ENCODE peak calls at places on chromosome 3, in six cellular contexts. One of them, this sample, is unnamed.

GRCh38 chr3:152518346-152518745 is 249.6 kb downstream of the MBNL1 start:
- DNase-seq in AG09319: no peak
- DNase-seq in activated B cell treated with CpG ODN at 0.5 μM for 24 hours: no peak
- DNase-seq in GM12865: peak
- DNase-seq in RWPE1: no peak
- DNase-seq in dorsolateral prefrontal cortex: no peak
- DNase-seq in this sample: no peak

GRCh38 chr3:137792633-137793271 is 28.6 kb downstream of the SOX14 start:
- DNase-seq in AG09319: no peak
- DNase-seq in activated B cell treated with CpG ODN at 0.5 μM for 24 hours: no peak
- DNase-seq in GM12865: peak
- DNase-seq in RWPE1: peak
- DNase-seq in dorsolateral prefrontal cortex: no peak
- DNase-seq in this sample: no peak

GRCh38 chr3:140898340-140899180 is 43.1 kb upstream of the SLC25A36 start:
- DNase-seq in AG09319: peak
- DNase-seq in activated B cell treated with CpG ODN at 0.5 μM for 24 hours: no peak
- DNase-seq in GM12865: peak
- DNase-seq in RWPE1: peak
- DNase-seq in dorsolateral prefrontal cortex: no peak
- DNase-seq in this sample: no peak

GRCh38 chr3:2921903-2922302 is 188.3 kb downstream of the IL5RA start:
- DNase-seq in AG09319: no peak
- DNase-seq in activated B cell treated with CpG ODN at 0.5 μM for 24 hours: no peak
- DNase-seq in GM12865: peak
- DNase-seq in RWPE1: no peak
- DNase-seq in dorsolateral prefrontal cortex: no peak
- DNase-seq in this sample: no peak

GRCh38 chr3:49244589-49245205 is 32.3 kb downstream of the C3orf62 start:
- DNase-seq in AG09319: no peak
- DNase-seq in activated B cell treated with CpG ODN at 0.5 μM for 24 hours: no peak
- DNase-seq in GM12865: peak
- DNase-seq in RWPE1: peak
- DNase-seq in dorsolateral prefrontal cortex: no peak
- DNase-seq in this sample: peak

GRCh38 chr3:54756330-54756731 is 171.5 kb downstream of the LRTM1 start:
- DNase-seq in AG09319: peak
- DNase-seq in activated B cell treated with CpG ODN at 0.5 μM for 24 hours: no peak
- DNase-seq in GM12865: no peak
- DNase-seq in RWPE1: no peak
- DNase-seq in dorsolateral prefrontal cortex: no peak
- DNase-seq in this sample: no peak

GRCh38 chr3:70000028-70000410 is 486 bp downstream of the SAMMSON start:
- DNase-seq in AG09319: no peak
- DNase-seq in activated B cell treated with CpG ODN at 0.5 μM for 24 hours: no peak
- DNase-seq in GM12865: no peak
- DNase-seq in RWPE1: no peak
- DNase-seq in dorsolateral prefrontal cortex: no peak
- DNase-seq in this sample: no peak

GRCh38 chr3:71599416-71599815 is 15.9 kb upstream of the FOXP1 start:
- DNase-seq in AG09319: no peak
- DNase-seq in activated B cell treated with CpG ODN at 0.5 μM for 24 hours: no peak
- DNase-seq in GM12865: no peak
- DNase-seq in RWPE1: no peak
- DNase-seq in dorsolateral prefrontal cortex: no peak
- DNase-seq in this sample: no peak

GRCh38 chr3:29430558-29430971 is 149.7 kb downstream of the RBMS3 start:
- DNase-seq in AG09319: peak
- DNase-seq in activated B cell treated with CpG ODN at 0.5 μM for 24 hours: no peak
- DNase-seq in GM12865: no peak
- DNase-seq in RWPE1: no peak
- DNase-seq in dorsolateral prefrontal cortex: no peak
- DNase-seq in this sample: no peak

GRCh38 chr3:126124148-126124868 is 40.4 kb upstream of the SLC41A3 start:
- DNase-seq in AG09319: no peak
- DNase-seq in activated B cell treated with CpG ODN at 0.5 μM for 24 hours: peak
- DNase-seq in GM12865: no peak
- DNase-seq in RWPE1: no peak
- DNase-seq in dorsolateral prefrontal cortex: peak
- DNase-seq in this sample: peak

GRCh38 chr3:185739264-185739701 is 85.6 kb downstream of the IGF2BP2 start:
- DNase-seq in AG09319: no peak
- DNase-seq in activated B cell treated with CpG ODN at 0.5 μM for 24 hours: no peak
- DNase-seq in GM12865: no peak
- DNase-seq in RWPE1: no peak
- DNase-seq in dorsolateral prefrontal cortex: no peak
- DNase-seq in this sample: no peak

GRCh38 chr3:100525753-100526612 is 33.6 kb downstream of the TMEM45A start:
- DNase-seq in AG09319: no peak
- DNase-seq in activated B cell treated with CpG ODN at 0.5 μM for 24 hours: no peak
- DNase-seq in GM12865: no peak
- DNase-seq in RWPE1: peak
- DNase-seq in dorsolateral prefrontal cortex: no peak
- DNase-seq in this sample: no peak

GRCh38 chr3:153166206-153166605 is 4.2 kb downstream of the RAP2B start:
- DNase-seq in AG09319: no peak
- DNase-seq in activated B cell treated with CpG ODN at 0.5 μM for 24 hours: no peak
- DNase-seq in GM12865: no peak
- DNase-seq in RWPE1: no peak
- DNase-seq in dorsolateral prefrontal cortex: no peak
- DNase-seq in this sample: no peak

GRCh38 chr3:156728267-156728985 is 54.0 kb downstream of the TIPARP start:
- DNase-seq in AG09319: no peak
- DNase-seq in activated B cell treated with CpG ODN at 0.5 μM for 24 hours: no peak
- DNase-seq in GM12865: no peak
- DNase-seq in RWPE1: no peak
- DNase-seq in dorsolateral prefrontal cortex: no peak
- DNase-seq in this sample: no peak

GRCh38 chr3:131591394-131591990 is 88.7 kb upstream of the MRPL3 start:
- DNase-seq in AG09319: no peak
- DNase-seq in activated B cell treated with CpG ODN at 0.5 μM for 24 hours: no peak
- DNase-seq in GM12865: no peak
- DNase-seq in RWPE1: no peak
- DNase-seq in dorsolateral prefrontal cortex: no peak
- DNase-seq in this sample: no peak

GRCh38 chr3:64408770-64409169 is 183.5 kb upstream of the PRICKLE2 start:
- DNase-seq in AG09319: no peak
- DNase-seq in activated B cell treated with CpG ODN at 0.5 μM for 24 hours: no peak
- DNase-seq in GM12865: no peak
- DNase-seq in RWPE1: peak
- DNase-seq in dorsolateral prefrontal cortex: no peak
- DNase-seq in this sample: no peak

GRCh38 chr3:37803726-37804469 is 57.8 kb upstream of the CTDSPL start:
- DNase-seq in AG09319: no peak
- DNase-seq in activated B cell treated with CpG ODN at 0.5 μM for 24 hours: no peak
- DNase-seq in GM12865: no peak
- DNase-seq in RWPE1: no peak
- DNase-seq in dorsolateral prefrontal cortex: no peak
- DNase-seq in this sample: no peak
- TF ChIP-seq CTCF in AG09319: no peak
- TF ChIP-seq CTCF in activated B cell treated with CpG ODN at 0.5 μM for 24 hours: no peak
- TF ChIP-seq CTCF in GM12865: no peak
- TF ChIP-seq CTCF in RWPE1: no peak
- TF ChIP-seq CTCF in dorsolateral prefrontal cortex: no peak
- TF ChIP-seq CTCF in this sample: no peak

GRCh38 chr3:122947621-122948202 is 79.9 kb downstream of the SEMA5B start:
- DNase-seq in AG09319: no peak
- DNase-seq in activated B cell treated with CpG ODN at 0.5 μM for 24 hours: no peak
- DNase-seq in GM12865: no peak
- DNase-seq in RWPE1: no peak
- DNase-seq in dorsolateral prefrontal cortex: no peak
- DNase-seq in this sample: no peak

GRCh38 chr3:122948398-122948797 is 79.2 kb downstream of the SEMA5B start:
- DNase-seq in AG09319: no peak
- DNase-seq in activated B cell treated with CpG ODN at 0.5 μM for 24 hours: no peak
- DNase-seq in GM12865: no peak
- DNase-seq in RWPE1: no peak
- DNase-seq in dorsolateral prefrontal cortex: no peak
- DNase-seq in this sample: no peak

GRCh38 chr3:122955916-122956684 is 71.5 kb downstream of the SEMA5B start:
- DNase-seq in AG09319: no peak
- DNase-seq in activated B cell treated with CpG ODN at 0.5 μM for 24 hours: no peak
- DNase-seq in GM12865: no peak
- DNase-seq in RWPE1: no peak
- DNase-seq in dorsolateral prefrontal cortex: no peak
- DNase-seq in this sample: no peak

GRCh38 chr3:122956685-122957455 is 70.7 kb downstream of the SEMA5B start:
- DNase-seq in AG09319: no peak
- DNase-seq in activated B cell treated with CpG ODN at 0.5 μM for 24 hours: no peak
- DNase-seq in GM12865: no peak
- DNase-seq in RWPE1: no peak
- DNase-seq in dorsolateral prefrontal cortex: no peak
- DNase-seq in this sample: no peak

GRCh38 chr3:122952509-122952908 is 75.1 kb downstream of the SEMA5B start:
- DNase-seq in AG09319: no peak
- DNase-seq in activated B cell treated with CpG ODN at 0.5 μM for 24 hours: no peak
- DNase-seq in GM12865: peak
- DNase-seq in RWPE1: peak
- DNase-seq in dorsolateral prefrontal cortex: no peak
- DNase-seq in this sample: peak
- TF ChIP-seq CTCF in AG09319: no peak
- TF ChIP-seq CTCF in activated B cell treated with CpG ODN at 0.5 μM for 24 hours: no peak
- TF ChIP-seq CTCF in GM12865: no peak
- TF ChIP-seq CTCF in RWPE1: no peak
- TF ChIP-seq CTCF in dorsolateral prefrontal cortex: no peak
- TF ChIP-seq CTCF in this sample: no peak

GRCh38 chr3:13657660-13658435 is 108.9 kb downstream of the FBLN2 start:
- DNase-seq in AG09319: no peak
- DNase-seq in activated B cell treated with CpG ODN at 0.5 μM for 24 hours: peak
- DNase-seq in GM12865: peak
- DNase-seq in RWPE1: peak
- DNase-seq in dorsolateral prefrontal cortex: no peak
- DNase-seq in this sample: no peak

GRCh38 chr3:13656584-13657301 is 107.8 kb downstream of the FBLN2 start:
- DNase-seq in AG09319: no peak
- DNase-seq in activated B cell treated with CpG ODN at 0.5 μM for 24 hours: no peak
- DNase-seq in GM12865: no peak
- DNase-seq in RWPE1: no peak
- DNase-seq in dorsolateral prefrontal cortex: no peak
- DNase-seq in this sample: no peak

GRCh38 chr3:13653631-13654279 is 104.8 kb downstream of the FBLN2 start:
- DNase-seq in AG09319: no peak
- DNase-seq in activated B cell treated with CpG ODN at 0.5 μM for 24 hours: no peak
- DNase-seq in GM12865: no peak
- DNase-seq in RWPE1: no peak
- DNase-seq in dorsolateral prefrontal cortex: no peak
- DNase-seq in this sample: no peak

GRCh38 chr3:13654330-13655073 is 105.6 kb downstream of the FBLN2 start:
- DNase-seq in AG09319: no peak
- DNase-seq in activated B cell treated with CpG ODN at 0.5 μM for 24 hours: no peak
- DNase-seq in GM12865: no peak
- DNase-seq in RWPE1: no peak
- DNase-seq in dorsolateral prefrontal cortex: no peak
- DNase-seq in this sample: no peak

GRCh38 chr3:13655074-13655913 is 106.4 kb downstream of the FBLN2 start:
- DNase-seq in AG09319: no peak
- DNase-seq in activated B cell treated with CpG ODN at 0.5 μM for 24 hours: no peak
- DNase-seq in GM12865: no peak
- DNase-seq in RWPE1: peak
- DNase-seq in dorsolateral prefrontal cortex: no peak
- DNase-seq in this sample: no peak
- TF ChIP-seq CTCF in AG09319: no peak
- TF ChIP-seq CTCF in activated B cell treated with CpG ODN at 0.5 μM for 24 hours: no peak
- TF ChIP-seq CTCF in GM12865: no peak
- TF ChIP-seq CTCF in RWPE1: peak
- TF ChIP-seq CTCF in dorsolateral prefrontal cortex: no peak
- TF ChIP-seq CTCF in this sample: peak

GRCh38 chr3:159989973-159990846 is 1.6 kb downstream of the IL12A start:
- DNase-seq in AG09319: no peak
- DNase-seq in activated B cell treated with CpG ODN at 0.5 μM for 24 hours: no peak
- DNase-seq in GM12865: no peak
- DNase-seq in RWPE1: no peak
- DNase-seq in dorsolateral prefrontal cortex: no peak
- DNase-seq in this sample: no peak
- TF ChIP-seq CTCF in AG09319: no peak
- TF ChIP-seq CTCF in activated B cell treated with CpG ODN at 0.5 μM for 24 hours: no peak
- TF ChIP-seq CTCF in GM12865: no peak
- TF ChIP-seq CTCF in RWPE1: no peak
- TF ChIP-seq CTCF in dorsolateral prefrontal cortex: no peak
- TF ChIP-seq CTCF in this sample: no peak

This sample was measured in CD14-positive monocyte.